ENCODE peak calls at places on chromosome 11, in eight cellular contexts. T is substantia nigra, G is Caki2, Y is NCI-H524, U is hippocampal formation, L is GM12865, P is DMS 273 treated with DMSO at 0.1 percent for 48 hours, F is GM23248. I is an unnamed sample.

GRCh38 chr11:57391546-57391945 is 1.1 kb upstream of the PRG2 start:
- DNase-seq in T (no peak), G (no peak), Y (no peak), U (no peak), L (no peak), P (no peak), F (peak), I (no peak)

GRCh38 chr11:115715371-115715770 is 211.2 kb upstream of the CADM1 start:
- DNase-seq in T (no peak), G (no peak), Y (peak), U (no peak), L (no peak), P (no peak), F (no peak), I (no peak)

GRCh38 chr11:81010631-81011030 is 1569.8 kb upstream of the TENM4 start:
- DNase-seq in T (no peak), G (no peak), Y (no peak), U (no peak), L (no peak), P (no peak), F (no peak), I (peak)

GRCh38 chr11:65900899-65901180 is 652 bp upstream of the FOSL1 start:
- DNase-seq in T (no peak), G (no peak), Y (no peak), U (no peak), L (no peak), P (no peak), F (no peak), I (no peak)

GRCh38 chr11:114886644-114887259 is 208.4 kb downstream of the NXPE2 start:
- DNase-seq in T (no peak), G (peak), Y (no peak), U (no peak), L (no peak), P (no peak), F (no peak), I (no peak)

GRCh38 chr11:64331569-64332371 is 8.2 kb upstream of the CCDC88B start:
- DNase-seq in T (peak), G (peak), Y (peak), U (no peak), L (peak), P (no peak), F (peak), I (peak)

GRCh38 chr11:123448798-123449197 is 18.7 kb downstream of the GRAMD1B start:
- DNase-seq in T (no peak), G (no peak), Y (no peak), U (no peak), L (no peak), P (no peak), F (no peak), I (no peak)

GRCh38 chr11:123299721-123300120 is 104.7 kb upstream of the CLMP start:
- DNase-seq in T (no peak), G (no peak), Y (no peak), U (no peak), L (no peak), P (no peak), F (no peak), I (no peak)

GRCh38 chr11:65204646-65205601 is 23.2 kb downstream of the CAPN1 start:
- DNase-seq in T (peak), G (peak), Y (peak), U (peak), L (peak), P (no peak), F (peak), I (no peak)

GRCh38 chr11:133845413-133845812 is at the start of gene SPATA19:
- DNase-seq in T (no peak), G (no peak), Y (no peak), U (no peak), L (no peak), P (no peak), F (no peak), I (no peak)

GRCh38 chr11:126157326-126158030 is 54.0 kb downstream of the RPUSD4 start:
- DNase-seq in T (no peak), G (no peak), Y (no peak), U (no peak), L (no peak), P (no peak), F (peak), I (no peak)

GRCh38 chr11:134332189-134332631 is 422 bp downstream of the GLB1L2 start:
- DNase-seq in T (no peak), G (no peak), Y (peak), U (no peak), L (no peak), P (no peak), F (no peak), I (no peak)

GRCh38 chr11:2207773-2208621 is 36.4 kb upstream of the TH start:
- DNase-seq in T (no peak), G (no peak), Y (no peak), U (no peak), L (no peak), P (no peak), F (no peak), I (no peak)

GRCh38 chr11:57073121-57073520 is 84.4 kb downstream of the OR5AK2 start:
- DNase-seq in T (no peak), G (no peak), Y (no peak), U (no peak), L (no peak), P (no peak), F (peak), I (no peak)

GRCh38 chr11:73582636-73583035 is 15.3 kb downstream of the FAM168A start:
- DNase-seq in T (no peak), G (no peak), Y (no peak), U (no peak), L (no peak), P (no peak), F (no peak), I (no peak)

GRCh38 chr11:60902625-60903024 is 3.8 kb downstream of the PRPF19 start:
- DNase-seq in T (no peak), G (no peak), Y (no peak), U (no peak), L (no peak), P (no peak), F (no peak), I (no peak)

GRCh38 chr11:125281831-125282595 is 117.5 kb downstream of the PKNOX2 start:
- DNase-seq in T (no peak), G (no peak), Y (peak), U (no peak), L (no peak), P (no peak), F (peak), I (no peak)

GRCh38 chr11:62399868-62400245 is 19.0 kb upstream of the SCGB1A1 start:
- DNase-seq in T (no peak), G (no peak), Y (no peak), U (no peak), L (no peak), P (no peak), F (no peak), I (no peak)

GRCh38 chr11:44016129-44016528 is 31.7 kb upstream of the ACCSL start:
- DNase-seq in T (no peak), G (no peak), Y (peak), U (no peak), L (no peak), P (no peak), F (peak), I (no peak)

GRCh38 chr11:105719073-105719846 is 109.4 kb downstream of the GRIA4 start:
- DNase-seq in T (no peak), G (peak), Y (peak), U (no peak), L (peak), P (no peak), F (no peak), I (peak)

GRCh38 chr11:109604506-109604905 is 182.5 kb downstream of the C11orf87 start:
- DNase-seq in T (no peak), G (no peak), Y (peak), U (no peak), L (no peak), P (no peak), F (peak), I (no peak)

GRCh38 chr11:3340025-3340424 is 38.9 kb downstream of the ZNF195 start:
- DNase-seq in T (no peak), G (no peak), Y (no peak), U (no peak), L (no peak), P (no peak), F (peak), I (peak)

GRCh38 chr11:64745523-64746328 is 1.8 kb upstream of the RASGRP2 start:
- DNase-seq in T (peak), G (peak), Y (peak), U (no peak), L (peak), P (no peak), F (peak), I (peak)

GRCh38 chr11:1226981-1227550 is 4.2 kb downstream of the MUC5B start:
- DNase-seq in T (no peak), G (no peak), Y (no peak), U (no peak), L (no peak), P (no peak), F (peak), I (no peak)

GRCh38 chr11:3037041-3037944 is 19.9 kb downstream of the CARS1 start:
- DNase-seq in T (peak), G (peak), Y (peak), U (peak), L (peak), P (no peak), F (peak), I (no peak)

GRCh38 chr11:1152316-1153104 is 5.2 kb upstream of the MUC5AC start:
- DNase-seq in T (no peak), G (peak), Y (no peak), U (no peak), L (peak), P (no peak), F (no peak), I (peak)

GRCh38 chr11:114563077-114563476 is 3.4 kb upstream of the NXPE1 start:
- DNase-seq in T (no peak), G (no peak), Y (no peak), U (no peak), L (no peak), P (no peak), F (peak), I (no peak)

GRCh38 chr11:8933931-8934330 is 1.2 kb upstream of the C11orf16 start:
- DNase-seq in T (no peak), G (no peak), Y (no peak), U (no peak), L (no peak), P (no peak), F (no peak), I (no peak)

GRCh38 chr11:134609361-134610115 is 197.5 kb upstream of the B3GAT1 start:
- DNase-seq in T (no peak), G (no peak), Y (no peak), U (no peak), L (no peak), P (no peak), F (no peak), I (no peak)

GRCh38 chr11:122737951-122738693 is 82.6 kb downstream of the UBASH3B start:
- DNase-seq in T (no peak), G (no peak), Y (no peak), U (no peak), L (no peak), P (no peak), F (no peak), I (no peak)

GRCh38 chr11:4191031-4191571 is 96.5 kb downstream of the RRM1 start:
- DNase-seq in T (peak), G (no peak), Y (peak), U (peak), L (no peak), P (no peak), F (no peak), I (no peak)

GRCh38 chr11:316031-316701 is 2.3 kb downstream of the IFITM1 start:
- DNase-seq in T (no peak), G (no peak), Y (no peak), U (no peak), L (peak), P (no peak), F (peak), I (no peak)

I was measured in kidney epithelial cell.